ENCODE peak calls at places on chromosome 10, in five cellular contexts. S is psoas muscle, F is astrocyte, Q is HepG2, I is lung. U is an unnamed sample.
A peak's percentile ranks its signal among the peaks of the same experiment; 100 is the strongest.

GRCh38 chr10:52883996-52884871 is 111.7 kb upstream of the MBL2 start:
- DNase-seq in S (no peak), Q (peak; percentile 92), F (peak; percentile 52), I (peak; percentile 50), U (no peak)

GRCh38 chr10:121675344-121675743 is 77.1 kb upstream of the FGFR2 start:
- DNase-seq in Q (no peak), F (no peak), S (no peak), I (no peak), U (no peak)

GRCh38 chr10:31490858-31491504 is 172.0 kb downstream of the ZEB1 start:
- DNase-seq in I (no peak), Q (peak; percentile 32), S (no peak), F (peak; percentile 34), U (peak; percentile 49)

GRCh38 chr10:66836057-66836456 is 89.8 kb upstream of the LRRTM3 start:
- DNase-seq in F (peak; percentile 89), Q (no peak), I (no peak), S (no peak), U (no peak)

GRCh38 chr10:43249151-43249961 is 17.5 kb downstream of the RASGEF1A start:
- DNase-seq in Q (no peak), F (no peak), S (no peak), I (no peak), U (peak; percentile 36)

GRCh38 chr10:84118395-84119006 is 20.8 kb upstream of the GHITM start:
- DNase-seq in Q (no peak), F (no peak), I (no peak), S (no peak), U (no peak)

GRCh38 chr10:49139000-49139865 is 5.4 kb upstream of the FAM170B start:
- DNase-seq in I (no peak), Q (no peak), S (no peak), F (peak; percentile 84), U (peak; percentile 70)

GRCh38 chr10:3330687-3331086 is 158.1 kb upstream of the PITRM1 start:
- DNase-seq in I (peak; percentile 39), Q (no peak), F (peak; percentile 76), S (peak; percentile 39), U (peak; percentile 72)

GRCh38 chr10:110458583-110458920 is 39.2 kb upstream of the DUSP5 start:
- DNase-seq in Q (no peak), F (no peak), S (no peak), I (no peak), U (no peak)

GRCh38 chr10:30500534-30500933 is 66.5 kb downstream of the MAP3K8 start:
- DNase-seq in Q (no peak), I (no peak), S (no peak), F (no peak), U (no peak)

GRCh38 chr10:59823751-59824150 is 70.5 kb upstream of the MRLN start:
- DNase-seq in S (no peak), Q (no peak), I (no peak), F (no peak), U (no peak)

GRCh38 chr10:119365773-119366640 is 158.6 kb downstream of the GRK5 start:
- DNase-seq in I (no peak), S (peak; percentile 69), F (no peak), Q (no peak), U (peak; percentile 19)
- H3K27ac ChIP-seq in I (peak overlapping the region; percentile 57), S (peak overlapping the region; percentile 27), F (no peak overlapping the region), Q (no peak overlapping the region), U (no peak overlapping the region)

GRCh38 chr10:119267384-119267783 is 60.0 kb downstream of the GRK5 start:
- DNase-seq in I (no peak), S (no peak), F (no peak), Q (no peak), U (no peak)

GRCh38 chr10:119269737-119270136 is 62.4 kb downstream of the GRK5 start:
- DNase-seq in I (no peak), Q (no peak), S (no peak), F (no peak), U (no peak)

GRCh38 chr10:119268428-119268827 is 61.1 kb downstream of the GRK5 start:
- DNase-seq in S (no peak), Q (no peak), F (no peak), I (no peak), U (no peak)

GRCh38 chr10:119270893-119271361 is 63.6 kb downstream of the GRK5 start:
- DNase-seq in F (peak; percentile 27), Q (peak; percentile 75), S (peak; percentile 75), I (peak; percentile 84), U (no peak)

GRCh38 chr10:119268871-119269506 is 61.6 kb downstream of the GRK5 start:
- DNase-seq in F (no peak), Q (no peak), I (no peak), S (no peak), U (no peak)
- H3K27ac ChIP-seq in F (no peak overlapping the region), Q (peak overlapping the region; percentile 12), I (peak overlapping the region; percentile 89), S (peak overlapping the region; percentile 55), U (peak overlapping the region; percentile 67)

GRCh38 chr10:100911472-100911871 is 1.3 kb upstream of the SLF2 start:
- DNase-seq in Q (no peak), I (no peak), F (no peak), S (no peak), U (no peak)
- H3K27ac ChIP-seq in Q (no peak overlapping the region), I (no peak overlapping the region), F (no peak overlapping the region), S (peak overlapping the region; percentile 87), U (no peak overlapping the region)

GRCh38 chr10:38093816-38094157 is 350 bp upstream of the ZNF37A start:
- DNase-seq in I (no peak), F (peak; percentile 3), S (no peak), Q (no peak), U (no peak)
- H3K27ac ChIP-seq in I (peak overlapping the region; percentile 9), F (no peak overlapping the region), S (peak overlapping the region; percentile 90), Q (no peak overlapping the region), U (no peak overlapping the region)

GRCh38 chr10:11165591-11166543 is 148.2 kb downstream of the CELF2 start:
- DNase-seq in F (no peak), S (peak; percentile 62), I (no peak), Q (no peak), U (no peak)
- H3K27ac ChIP-seq in F (no peak overlapping the region), S (peak overlapping the region; percentile 24), I (peak overlapping the region; percentile 70), Q (no peak overlapping the region), U (no peak overlapping the region)

GRCh38 chr10:62157601-62158000 is 111.0 kb downstream of the RTKN2 start:
- DNase-seq in F (no peak), I (no peak), S (no peak), Q (no peak), U (no peak)

GRCh38 chr10:62155054-62155453 is 113.6 kb downstream of the RTKN2 start:
- DNase-seq in S (no peak), I (no peak), Q (no peak), F (no peak), U (no peak)

GRCh38 chr10:62154231-62154630 is 114.4 kb downstream of the RTKN2 start:
- DNase-seq in S (no peak), I (no peak), Q (no peak), F (no peak), U (no peak)

GRCh38 chr10:62149621-62150020 is 119.0 kb downstream of the RTKN2 start:
- DNase-seq in I (no peak), S (no peak), Q (no peak), F (no peak), U (no peak)

DNA sequence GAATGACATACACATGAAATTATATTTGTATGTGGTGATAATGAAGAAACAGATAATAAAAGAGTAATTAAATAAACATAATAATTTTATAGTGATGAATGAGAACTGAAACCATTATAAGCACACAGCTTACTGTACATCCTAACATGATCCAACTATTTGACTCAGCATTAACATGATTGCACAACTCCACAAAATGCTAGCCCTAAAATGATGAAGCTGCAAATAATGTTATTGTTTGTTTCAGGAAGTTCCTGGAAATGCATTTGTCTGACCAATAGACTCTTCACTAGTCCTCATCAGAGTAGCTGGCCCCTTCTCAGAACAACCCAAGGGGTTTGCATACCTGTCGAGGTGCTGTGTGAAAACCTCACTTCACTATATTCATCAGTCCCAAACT is 115.5 kb downstream of the RTKN2 start:
- DNase-seq in I (no peak), S (no peak), Q (no peak), F (peak; percentile 46), U (no peak)
- H3K27ac ChIP-seq in I (no peak overlapping the region), S (no peak overlapping the region), Q (no peak overlapping the region), F (no peak overlapping the region), U (no peak overlapping the region)

GRCh38 chr10:7605565-7606295 is 61.0 kb downstream of the ITIH5 start:
- DNase-seq in S (no peak), F (no peak), I (no peak), Q (no peak), U (peak; percentile 62)
- H3K27ac ChIP-seq in S (no peak overlapping the region), F (no peak overlapping the region), I (no peak overlapping the region), Q (no peak overlapping the region), U (peak overlapping the region; percentile 39)

GRCh38 chr10:78412605-78413004 is 378.9 kb downstream of the RPS24 start:
- DNase-seq in Q (no peak), F (no peak), S (no peak), I (no peak), U (no peak)

GRCh38 chr10:78416031-78416800 is 382.6 kb downstream of the RPS24 start:
- DNase-seq in F (peak; percentile 52), I (no peak), S (no peak), Q (no peak), U (peak; percentile 69)

GRCh38 chr10:78415111-78415510 is 381.4 kb downstream of the RPS24 start:
- DNase-seq in S (no peak), I (no peak), Q (no peak), F (no peak), U (no peak)

GRCh38 chr10:78413294-78414055 is 379.8 kb downstream of the RPS24 start:
- DNase-seq in F (peak; percentile 31), Q (no peak), I (no peak), S (no peak), U (no peak)

GRCh38 chr10:78414380-78414779 is 380.7 kb downstream of the RPS24 start:
- DNase-seq in I (no peak), F (no peak), Q (no peak), S (no peak), U (peak; percentile 70)
- H3K27ac ChIP-seq in I (no peak overlapping the region), F (no peak overlapping the region), Q (no peak overlapping the region), S (no peak overlapping the region), U (no peak overlapping the region)